ENCODE peak calls at places on chromosomes 13 and 19, in four cellular contexts. One of them, this sample, is unnamed.
A peak's percentile ranks its signal among the peaks of the same experiment; 100 is the strongest.

GRCh38 chr19:44303976-44304568 is 753 bp downstream of the ZNF235 start:
- DNase-seq in fibroblast of the aortic adventitia: no peak
- DNase-seq in RKO: peak; percentile 67
- DNase-seq in H7: peak; percentile 20
- DNase-seq in this sample: peak; percentile 66

GRCh38 chr19:49327878-49328544 is 3.0 kb upstream of the SLC6A16 start:
- DNase-seq in H7: peak; percentile 78
- DNase-seq in fibroblast of the aortic adventitia: peak; percentile 24
- DNase-seq in RKO: peak; percentile 79
- DNase-seq in this sample: peak; percentile 82

GRCh38 chr19:27794444-27795042 is 1418.4 kb downstream of the UQCRFS1 start:
- DNase-seq in RKO: peak; percentile 63
- DNase-seq in H7: peak; percentile 56
- DNase-seq in fibroblast of the aortic adventitia: peak; percentile 46
- DNase-seq in this sample: peak; percentile 38

GRCh38 chr19:38952395-38953165 is 21.8 kb downstream of the MRPS12 start:
- DNase-seq in RKO: peak; percentile 63
- DNase-seq in H7: peak; percentile 71
- DNase-seq in fibroblast of the aortic adventitia: no peak
- DNase-seq in this sample: peak; percentile 77

GRCh38 chr19:24033962-24034342 is 53.0 kb upstream of the ZNF254 start:
- DNase-seq in fibroblast of the aortic adventitia: peak; percentile 66
- DNase-seq in H7: peak; percentile 28
- DNase-seq in RKO: peak; percentile 80
- DNase-seq in this sample: peak; percentile 77

GRCh38 chr19:811007-811434 is 10.7 kb downstream of the PLPPR3 start:
- DNase-seq in fibroblast of the aortic adventitia: no peak
- DNase-seq in H7: peak; percentile 80
- DNase-seq in RKO: no peak
- DNase-seq in this sample: no peak

GRCh38 chr13:19150712-19151228 is 30.9 kb downstream of the TUBA3C start:
- DNase-seq in RKO: no peak
- DNase-seq in H7: peak; percentile 12
- DNase-seq in fibroblast of the aortic adventitia: no peak
- DNase-seq in this sample: no peak

GRCh38 chr13:75787249-75787940 is 151.3 kb downstream of the LMO7 start:
- DNase-seq in fibroblast of the aortic adventitia: peak; percentile 69
- DNase-seq in RKO: no peak
- DNase-seq in H7: no peak
- DNase-seq in this sample: no peak

GRCh38 chr13:43107780-43108179 is 84.4 kb downstream of the DNAJC15 start:
- DNase-seq in H7: no peak
- DNase-seq in fibroblast of the aortic adventitia: peak; percentile 33
- DNase-seq in RKO: no peak
- DNase-seq in this sample: no peak

GRCh38 chr19:12974301-12975220 is 5.2 kb downstream of the DAND5 start:
- DNase-seq in fibroblast of the aortic adventitia: no peak
- DNase-seq in H7: peak; percentile 29
- DNase-seq in RKO: no peak
- DNase-seq in this sample: no peak

GRCh38 chr13:95660981-95661581 is 15.9 kb upstream of the DNAJC3 start:
- DNase-seq in H7: no peak
- DNase-seq in RKO: peak; percentile 70
- DNase-seq in fibroblast of the aortic adventitia: peak; percentile 76
- DNase-seq in this sample: peak; percentile 81

GRCh38 chr19:38975861-38976271 is 324 bp upstream of the FBXO17 start:
- DNase-seq in fibroblast of the aortic adventitia: peak; percentile 52
- DNase-seq in H7: no peak
- DNase-seq in RKO: no peak
- DNase-seq in this sample: no peak

GRCh38 chr19:43525836-43526771 is 897 bp downstream of the ETHE1 start:
- DNase-seq in RKO: peak; percentile 61
- DNase-seq in H7: peak; percentile 64
- DNase-seq in fibroblast of the aortic adventitia: peak; percentile 7
- DNase-seq in this sample: no peak

GRCh38 chr19:38264486-38265212 is at the start of gene SPINT2:
- DNase-seq in H7: peak; percentile 96
- DNase-seq in RKO: no peak
- DNase-seq in fibroblast of the aortic adventitia: no peak
- DNase-seq in this sample: peak; percentile 94

GRCh38 chr13:67204731-67205130 is 25.4 kb downstream of the PCDH9 start:
- DNase-seq in fibroblast of the aortic adventitia: peak; percentile 8
- DNase-seq in H7: no peak
- DNase-seq in RKO: no peak
- DNase-seq in this sample: peak; percentile 51

GRCh38 chr13:99352351-99353271 is 45.4 kb upstream of the GPR183 start:
- DNase-seq in RKO: no peak
- DNase-seq in H7: no peak
- DNase-seq in fibroblast of the aortic adventitia: no peak
- DNase-seq in this sample: no peak

GRCh38 chr13:37442996-37443395 is 155.6 kb downstream of the POSTN start:
- DNase-seq in RKO: no peak
- DNase-seq in fibroblast of the aortic adventitia: no peak
- DNase-seq in H7: no peak
- DNase-seq in this sample: no peak

GRCh38 chr13:22040810-22041364 is 370.0 kb downstream of the FGF9 start:
- DNase-seq in fibroblast of the aortic adventitia: no peak
- DNase-seq in H7: peak; percentile 10
- DNase-seq in RKO: no peak
- DNase-seq in this sample: no peak

GRCh38 chr13:27367570-27367969 is 56.8 kb upstream of the GTF3A start:
- DNase-seq in H7: no peak
- DNase-seq in RKO: no peak
- DNase-seq in fibroblast of the aortic adventitia: no peak
- DNase-seq in this sample: no peak

GRCh38 chr13:97422118-97423054 is 11.6 kb upstream of the RAP2A start:
- DNase-seq in fibroblast of the aortic adventitia: peak; percentile 58
- DNase-seq in H7: no peak
- DNase-seq in RKO: no peak
- DNase-seq in this sample: peak; percentile 80

GRCh38 chr13:40158218-40158617 is 502.8 kb downstream of the COG6 start:
- DNase-seq in H7: no peak
- DNase-seq in RKO: peak; percentile 8
- DNase-seq in fibroblast of the aortic adventitia: peak; percentile 64
- DNase-seq in this sample: no peak

GRCh38 chr19:39341122-39341719 is 1.0 kb upstream of the SAMD4B start:
- DNase-seq in RKO: peak; percentile 34
- DNase-seq in fibroblast of the aortic adventitia: no peak
- DNase-seq in H7: peak; percentile 77
- DNase-seq in this sample: peak; percentile 84

GRCh38 chr19:11767633-11768133 is 883 bp downstream of the ZNF441 start:
- DNase-seq in RKO: peak; percentile 53
- DNase-seq in fibroblast of the aortic adventitia: peak; percentile 38
- DNase-seq in H7: peak; percentile 47
- DNase-seq in this sample: peak; percentile 73

GRCh38 chr19:3343619-3344502 is 22.5 kb upstream of the NFIC start:
- DNase-seq in H7: peak; percentile 94
- DNase-seq in fibroblast of the aortic adventitia: peak; percentile 87
- DNase-seq in RKO: peak; percentile 48
- DNase-seq in this sample: peak; percentile 49